ENCODE peak calls at places on chromosomes 7 and 10, in nine cellular contexts. V, I, Q, L, Z, R, U, N and F are unnamed samples.

GRCh38 chr7:141575654-141576448 is 24.6 kb downstream of the AGK start:
- DNase-seq in V (no peak), I (no peak), Q (no peak), L (no peak), Z (no peak), R (peak; percentile 15), U (no peak), N (no peak), F (no peak)

GRCh38 chr10:122703483-122704448 is 4.1 kb upstream of the C10orf120 start:
- DNase-seq in V (peak; percentile 27), I (peak; percentile 69), Q (peak; percentile 73), L (peak; percentile 80), Z (peak; percentile 84), R (peak; percentile 68), U (peak; percentile 63), N (peak; percentile 62), F (peak; percentile 61)

GRCh38 chr7:2952316-2952715 is 91.4 kb downstream of the CARD11 start:
- DNase-seq in V (no peak), I (peak; percentile 33), Q (no peak), L (no peak), Z (no peak), R (no peak), U (no peak), N (no peak), F (no peak)

GRCh38 chr10:28300027-28300426 is 2.8 kb downstream of the MPP7 start:
- DNase-seq in V (no peak), I (no peak), Q (no peak), L (no peak), Z (no peak), R (no peak), U (no peak), N (no peak), F (no peak)

GRCh38 chr7:26376208-26376917 is 84.7 kb downstream of the SNX10 start:
- DNase-seq in V (no peak), I (peak; percentile 64), Q (peak; percentile 74), L (peak; percentile 73), Z (peak; percentile 71), R (no peak), U (no peak), N (peak; percentile 52), F (peak; percentile 63)

GRCh38 chr10:126580873-126581647 is 89.4 kb downstream of the C10orf90 start:
- DNase-seq in V (no peak), I (no peak), Q (no peak), L (no peak), Z (no peak), R (no peak), U (no peak), N (no peak), F (no peak)

GRCh38 chr7:120550494-120551048 is 277.6 kb downstream of the KCND2 start:
- DNase-seq in V (no peak), I (no peak), Q (peak; percentile 87), L (peak; percentile 42), Z (no peak), R (peak; percentile 74), U (peak; percentile 14), N (no peak), F (no peak)

GRCh38 chr10:90920986-90921643 is at the start of gene ANKRD1:
- DNase-seq in V (no peak), I (no peak), Q (no peak), L (peak; percentile 100), Z (no peak), R (peak; percentile 81), U (peak; percentile 95), N (peak; percentile 95), F (no peak)

GRCh38 chr7:27203964-27204594 is 4.2 kb upstream of the HOXA13 start:
- DNase-seq in V (no peak), I (no peak), Q (no peak), L (no peak), Z (no peak), R (no peak), U (no peak), N (no peak), F (no peak)

GRCh38 chr7:40542982-40543741 is 408.4 kb downstream of the SUGCT start:
- DNase-seq in V (no peak), I (no peak), Q (no peak), L (no peak), Z (no peak), R (peak; percentile 54), U (no peak), N (no peak), F (no peak)

GRCh38 chr7:121879544-121879943 is 6.6 kb downstream of the PTPRZ1 start:
- DNase-seq in V (no peak), I (no peak), Q (no peak), L (no peak), Z (no peak), R (no peak), U (no peak), N (no peak), F (no peak)

GRCh38 chr7:17095001-17095574 is 203.4 kb upstream of the AHR start:
- DNase-seq in V (no peak), I (no peak), Q (no peak), L (no peak), Z (peak; percentile 42), R (peak; percentile 25), U (peak; percentile 98), N (peak; percentile 33), F (no peak)

GRCh38 chr10:29412452-29413004 is 123.7 kb downstream of the LYZL1 start:
- DNase-seq in V (no peak), I (no peak), Q (peak; percentile 38), L (no peak), Z (no peak), R (peak; percentile 35), U (no peak), N (no peak), F (no peak)

GRCh38 chr10:69337312-69338132 is 59.2 kb downstream of the HK1 start:
- DNase-seq in V (no peak), I (no peak), Q (peak; percentile 96), L (peak; percentile 69), Z (no peak), R (peak; percentile 92), U (peak; percentile 98), N (no peak), F (peak; percentile 59)

GRCh38 chr7:93461350-93461749 is 113.2 kb downstream of the CALCR start:
- DNase-seq in V (no peak), I (no peak), Q (peak; percentile 32), L (peak; percentile 29), Z (no peak), R (no peak), U (peak; percentile 3), N (peak; percentile 8), F (no peak)

GRCh38 chr10:80537086-80537704 is 507 bp upstream of the SH2D4B start:
- DNase-seq in V (no peak), I (peak; percentile 10), Q (no peak), L (peak; percentile 79), Z (no peak), R (no peak), U (no peak), N (no peak), F (no peak)

GRCh38 chr10:129679207-129679606 is 212.2 kb downstream of the MGMT start:
- DNase-seq in V (no peak), I (no peak), Q (no peak), L (no peak), Z (no peak), R (no peak), U (no peak), N (no peak), F (no peak)

GRCh38 chr7:108525985-108526767 is at the start of gene PNPLA8:
- DNase-seq in V (peak; percentile 100), I (peak; percentile 100), Q (peak; percentile 100), L (peak; percentile 100), Z (peak; percentile 99), R (peak; percentile 99), U (peak; percentile 96), N (peak; percentile 99), F (peak; percentile 100)

GRCh38 chr7:103447073-103447960 is 1.3 kb upstream of the SLC26A5 start:
- DNase-seq in V (no peak), I (peak; percentile 51), Q (peak; percentile 68), L (peak; percentile 87), Z (peak; percentile 35), R (peak; percentile 61), U (peak; percentile 53), N (peak; percentile 65), F (no peak)
- H3K4me3 ChIP-seq in V (no peak overlapping the region), I (no peak overlapping the region), Q (no peak overlapping the region), L (no peak overlapping the region), Z (no peak overlapping the region), R (no peak overlapping the region), U (no peak overlapping the region), N (no peak overlapping the region), F (no peak overlapping the region)

DNA sequence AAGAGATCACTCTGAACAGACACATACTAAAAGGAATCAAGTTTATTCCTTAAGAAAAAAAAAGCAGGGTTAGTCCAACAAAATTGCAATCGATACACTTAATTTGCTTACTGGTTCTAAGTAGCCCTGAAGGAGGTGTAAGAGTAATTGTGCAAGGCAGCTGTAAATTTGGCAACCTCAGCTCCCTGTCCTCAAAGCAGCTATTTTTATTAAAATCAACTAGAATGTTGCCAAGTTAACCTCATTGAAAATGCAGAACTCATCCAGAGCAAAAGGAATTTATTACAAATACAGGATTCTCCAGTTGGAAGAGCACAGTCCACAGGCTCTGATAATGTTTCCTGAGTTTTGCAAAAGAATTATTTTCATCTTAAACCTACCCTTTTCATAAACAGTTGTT is 691.3 kb downstream of the PHTF2 start:
- DNase-seq in V (no peak), I (no peak), Q (no peak), L (no peak), Z (no peak), R (peak; percentile 6), U (no peak), N (no peak), F (no peak)
- H3K4me3 ChIP-seq in V (no peak overlapping the region), I (no peak overlapping the region), Q (no peak overlapping the region), L (no peak overlapping the region), Z (no peak overlapping the region), R (no peak overlapping the region), U (no peak overlapping the region), N (no peak overlapping the region), F (peak overlapping the region; percentile 20)

GRCh38 chr10:124385627-124386185 is 33.0 kb downstream of the OAT start:
- DNase-seq in V (no peak), I (no peak), Q (no peak), L (no peak), Z (no peak), R (no peak), U (no peak), N (no peak), F (no peak)

GRCh38 chr10:124387078-124387874 is 31.4 kb downstream of the OAT start:
- DNase-seq in V (no peak), I (no peak), Q (peak; percentile 22), L (peak; percentile 25), Z (no peak), R (no peak), U (no peak), N (peak; percentile 26), F (no peak)

GRCh38 chr10:124384591-124385190 is 34.0 kb downstream of the OAT start:
- DNase-seq in V (no peak), I (no peak), Q (no peak), L (no peak), Z (no peak), R (no peak), U (no peak), N (no peak), F (no peak)

GRCh38 chr10:124388476-124388822 is 30.3 kb downstream of the OAT start:
- DNase-seq in V (no peak), I (no peak), Q (no peak), L (no peak), Z (no peak), R (no peak), U (no peak), N (no peak), F (no peak)

GRCh38 chr10:124386186-124387077 is 32.3 kb downstream of the OAT start:
- DNase-seq in V (no peak), I (no peak), Q (no peak), L (peak; percentile 64), Z (no peak), R (no peak), U (no peak), N (no peak), F (no peak)
- H3K4me3 ChIP-seq in V (no peak overlapping the region), I (no peak overlapping the region), Q (no peak overlapping the region), L (no peak overlapping the region), Z (no peak overlapping the region), R (no peak overlapping the region), U (no peak overlapping the region), N (no peak overlapping the region), F (no peak overlapping the region)

GRCh38 chr7:147400926-147401325 is 1189.6 kb upstream of the C7orf33 start:
- DNase-seq in V (no peak), I (no peak), Q (no peak), L (no peak), Z (no peak), R (no peak), U (no peak), N (no peak), F (no peak)
- H3K4me3 ChIP-seq in V (no peak overlapping the region), I (no peak overlapping the region), Q (no peak overlapping the region), L (no peak overlapping the region), Z (no peak overlapping the region), R (no peak overlapping the region), U (no peak overlapping the region), N (no peak overlapping the region), F (no peak overlapping the region)